ENCODE peak calls at places on chromosome 13, in four cellular contexts. One of them, this sample, is unnamed.

GRCh38 chr13:79496188-79496587 is 15.2 kb downstream of the NDFIP2 start:
- DNase-seq in cardiac muscle cell: no peak
- DNase-seq in activated T-helper 1 cell treated with anti-CD3 and anti-CD28 coated beads, Interleukin-2, amount 50 U/mL, for 16 hours: no peak
- DNase-seq in bronchial epithelial cell: no peak
- DNase-seq in this sample: no peak

GRCh38 chr13:110923777-110924638 is 9.1 kb upstream of the ANKRD10 start:
- DNase-seq in cardiac muscle cell: no peak
- DNase-seq in activated T-helper 1 cell treated with anti-CD3 and anti-CD28 coated beads, Interleukin-2, amount 50 U/mL, for 16 hours: no peak
- DNase-seq in bronchial epithelial cell: no peak
- DNase-seq in this sample: no peak

GRCh38 chr13:21326155-21327030 is 132.7 kb downstream of the ZDHHC20 start:
- DNase-seq in cardiac muscle cell: peak; percentile 50
- DNase-seq in activated T-helper 1 cell treated with anti-CD3 and anti-CD28 coated beads, Interleukin-2, amount 50 U/mL, for 16 hours: no peak
- DNase-seq in bronchial epithelial cell: peak; percentile 57
- DNase-seq in this sample: no peak

GRCh38 chr13:51950722-51951121 is 60.5 kb downstream of the ATP7B start:
- DNase-seq in cardiac muscle cell: peak; percentile 4
- DNase-seq in activated T-helper 1 cell treated with anti-CD3 and anti-CD28 coated beads, Interleukin-2, amount 50 U/mL, for 16 hours: no peak
- DNase-seq in bronchial epithelial cell: no peak
- DNase-seq in this sample: no peak

GRCh38 chr13:33743438-33744368 is 74.2 kb upstream of the RFC3 start:
- DNase-seq in cardiac muscle cell: peak; percentile 15
- DNase-seq in activated T-helper 1 cell treated with anti-CD3 and anti-CD28 coated beads, Interleukin-2, amount 50 U/mL, for 16 hours: no peak
- DNase-seq in bronchial epithelial cell: no peak
- DNase-seq in this sample: no peak

GRCh38 chr13:110298221-110298565 is 8.8 kb downstream of the COL4A1 start:
- DNase-seq in cardiac muscle cell: no peak
- DNase-seq in activated T-helper 1 cell treated with anti-CD3 and anti-CD28 coated beads, Interleukin-2, amount 50 U/mL, for 16 hours: no peak
- DNase-seq in bronchial epithelial cell: no peak
- DNase-seq in this sample: no peak

GRCh38 chr13:50993908-50994307 is 84.3 kb downstream of the RNASEH2B start:
- DNase-seq in cardiac muscle cell: peak; percentile 88
- DNase-seq in activated T-helper 1 cell treated with anti-CD3 and anti-CD28 coated beads, Interleukin-2, amount 50 U/mL, for 16 hours: no peak
- DNase-seq in bronchial epithelial cell: no peak
- DNase-seq in this sample: peak; percentile 42

GRCh38 chr13:30618938-30619289 is 1.2 kb downstream of the USPL1 start:
- DNase-seq in cardiac muscle cell: no peak
- DNase-seq in activated T-helper 1 cell treated with anti-CD3 and anti-CD28 coated beads, Interleukin-2, amount 50 U/mL, for 16 hours: no peak
- DNase-seq in bronchial epithelial cell: no peak
- DNase-seq in this sample: no peak